ENCODE peak calls at places on chromosomes 3 and 15, in eight cellular contexts. X, F, K, Z, Q, W, V and D are unnamed samples.

GRCh38 chr3:195075941-195076875 is 194.8 kb downstream of the XXYLT1 start:
- DNase-seq in Z (no peak), V (no peak), K (no peak), X (no peak), F (no peak), W (no peak), Q (peak; percentile 41), D (peak; percentile 26)

GRCh38 chr3:186939536-186939935 is 9.2 kb downstream of the ST6GAL1 start:
- DNase-seq in K (no peak), F (no peak), Z (no peak), Q (no peak), V (no peak), W (no peak), X (no peak), D (no peak)

GRCh38 chr3:126924458-126924857 is 58.5 kb upstream of the PLXNA1 start:
- DNase-seq in F (no peak), Z (no peak), K (no peak), V (no peak), Q (no peak), X (no peak), W (no peak), D (no peak)

GRCh38 chr3:149310796-149311534 is 22.5 kb downstream of the TM4SF18 start:
- DNase-seq in Q (no peak), F (no peak), W (peak; percentile 15), Z (no peak), X (no peak), K (no peak), V (peak; percentile 33), D (no peak)

GRCh38 chr3:134059680-134060560 is 30.2 kb upstream of the SLCO2A1 start:
- DNase-seq in X (peak; percentile 37), W (no peak), Q (no peak), K (no peak), Z (peak; percentile 19), V (no peak), F (no peak), D (peak; percentile 25)

GRCh38 chr15:69559440-69560215 is 107.0 kb downstream of the RPLP1 start:
- DNase-seq in V (no peak), W (no peak), X (peak; percentile 14), Q (no peak), F (no peak), K (no peak), Z (no peak), D (peak; percentile 18)

GRCh38 chr3:194300392-194300758 is 50.8 kb downstream of the CPN2 start:
- DNase-seq in K (peak; percentile 54), F (no peak), X (peak; percentile 80), Q (no peak), V (no peak), Z (peak; percentile 39), W (no peak), D (peak; percentile 80)

GRCh38 chr15:34708422-34708821 is 46.4 kb downstream of the GJD2 start:
- DNase-seq in W (no peak), Q (no peak), K (no peak), Z (peak; percentile 66), F (no peak), X (peak; percentile 65), V (peak; percentile 48), D (peak; percentile 68)

GRCh38 chr15:36161781-36162212 is 417.6 kb upstream of the CDIN1 start:
- DNase-seq in W (peak; percentile 23), Q (no peak), F (no peak), Z (no peak), X (peak; percentile 78), K (no peak), V (no peak), D (peak; percentile 63)

GRCh38 chr15:68719676-68720075 is 101.0 kb downstream of the ANP32A start:
- DNase-seq in Z (no peak), F (no peak), K (no peak), X (no peak), V (no peak), W (no peak), Q (no peak), D (no peak)

GRCh38 chr3:72520690-72521308 is 327.4 kb downstream of the SHQ1 start:
- DNase-seq in X (no peak), V (peak; percentile 69), F (no peak), Q (no peak), K (no peak), W (peak; percentile 35), Z (peak; percentile 89), D (peak; percentile 68)

GRCh38 chr3:148077318-148077923 is 620.3 kb upstream of the AGTR1 start:
- DNase-seq in F (no peak), K (no peak), W (no peak), V (peak; percentile 37), X (peak; percentile 54), Z (peak; percentile 28), Q (no peak), D (peak; percentile 48)

GRCh38 chr3:100982710-100983109 is 10.5 kb downstream of the ABI3BP start:
- DNase-seq in F (no peak), V (no peak), K (no peak), X (peak; percentile 59), Z (peak; percentile 58), W (no peak), Q (peak; percentile 48), D (peak; percentile 71)

GRCh38 chr15:99507732-99508571 is 57.8 kb upstream of the MEF2A start:
- DNase-seq in V (peak; percentile 86), X (peak; percentile 87), Z (no peak), Q (no peak), W (no peak), K (no peak), F (no peak), D (peak; percentile 55)

GRCh38 chr15:72118400-72118978 is at the start of gene SENP8:
- DNase-seq in W (no peak), Q (no peak), F (no peak), X (no peak), V (no peak), Z (no peak), K (no peak), D (no peak)

GRCh38 chr15:77984446-77984861 is 93.1 kb downstream of the TBC1D2B start:
- DNase-seq in F (no peak), K (no peak), Q (no peak), W (no peak), X (no peak), V (no peak), Z (no peak), D (no peak)

GRCh38 chr3:17982211-17982880 is 239.9 kb upstream of the TBC1D5 start:
- DNase-seq in V (no peak), W (no peak), X (no peak), Q (no peak), Z (no peak), K (no peak), F (no peak), D (no peak)

GRCh38 chr15:69509131-69509530 is 56.5 kb downstream of the RPLP1 start:
- DNase-seq in F (no peak), W (no peak), Q (no peak), K (no peak), X (no peak), V (no peak), Z (peak; percentile 18), D (no peak)

GRCh38 chr15:78000089-78000926 is 77.2 kb downstream of the TBC1D2B start:
- DNase-seq in W (peak; percentile 66), V (peak; percentile 89), K (peak; percentile 89), F (peak; percentile 85), Q (peak; percentile 93), Z (peak; percentile 39), X (peak; percentile 56), D (peak; percentile 58)

GRCh38 chr3:133504736-133505135 is 68.8 kb upstream of the CDV3 start:
- DNase-seq in V (no peak), W (no peak), Z (no peak), Q (no peak), F (no peak), K (no peak), X (no peak), D (no peak)

GRCh38 chr3:103134023-103134724 is 699.4 kb downstream of the ZPLD1 start:
- DNase-seq in X (no peak), Z (no peak), V (no peak), K (no peak), Q (no peak), W (no peak), F (no peak), D (no peak)

GRCh38 chr3:112459750-112460149 is 39.5 kb downstream of the BTLA start:
- DNase-seq in Q (no peak), F (no peak), K (no peak), X (no peak), V (peak; percentile 89), W (no peak), Z (no peak), D (no peak)

GRCh38 chr3:176767385-176767784 is 429.9 kb downstream of the TBL1XR1 start:
- DNase-seq in K (peak; percentile 74), X (peak; percentile 60), V (no peak), F (no peak), W (peak; percentile 87), Q (no peak), Z (peak; percentile 28), D (peak; percentile 75)

GRCh38 chr15:59549339-59549807 is 62.2 kb upstream of the GCNT3 start:
- DNase-seq in K (no peak), F (no peak), X (no peak), Q (no peak), V (no peak), W (no peak), Z (no peak), D (no peak)

GRCh38 chr3:15601399-15602145 is at the start of the genes BTD and HACL1:
- DNase-seq in Q (peak; percentile 99), K (peak; percentile 98), W (peak; percentile 96), X (peak; percentile 99), F (peak; percentile 100), V (peak; percentile 100), Z (peak; percentile 99), D (peak; percentile 98)
- TF ChIP-seq CTCF in Q (peak; percentile 21), K (no peak), W (peak; percentile 33), X (peak; percentile 28), F (peak; percentile 24), V (peak; percentile 31), Z (peak; percentile 29), D (peak; percentile 14)

GRCh38 chr3:107432646-107433045 is 55.4 kb downstream of the CCDC54 start:
- DNase-seq in Z (no peak), Q (no peak), X (no peak), F (no peak), K (no peak), W (no peak), V (no peak), D (no peak)
- H3K4me3 ChIP-seq in Z (no peak overlapping the region), Q (no peak overlapping the region), X (peak overlapping the region; percentile 63), F (no peak overlapping the region), K (no peak overlapping the region), W (peak overlapping the region; percentile 76), V (no peak overlapping the region), D (peak overlapping the region; percentile 74)

GRCh38 chr3:125141596-125142417 is 70.7 kb downstream of the SLC12A8 start:
- DNase-seq in X (peak; percentile 52), K (no peak), Q (peak; percentile 86), Z (no peak), W (no peak), V (peak; percentile 96), F (peak; percentile 74), D (no peak)
- TF ChIP-seq CTCF in X (no peak), K (no peak), Q (no peak), Z (no peak), W (no peak), V (peak; percentile 52), F (peak; percentile 40), D (peak; percentile 23)

DNA sequence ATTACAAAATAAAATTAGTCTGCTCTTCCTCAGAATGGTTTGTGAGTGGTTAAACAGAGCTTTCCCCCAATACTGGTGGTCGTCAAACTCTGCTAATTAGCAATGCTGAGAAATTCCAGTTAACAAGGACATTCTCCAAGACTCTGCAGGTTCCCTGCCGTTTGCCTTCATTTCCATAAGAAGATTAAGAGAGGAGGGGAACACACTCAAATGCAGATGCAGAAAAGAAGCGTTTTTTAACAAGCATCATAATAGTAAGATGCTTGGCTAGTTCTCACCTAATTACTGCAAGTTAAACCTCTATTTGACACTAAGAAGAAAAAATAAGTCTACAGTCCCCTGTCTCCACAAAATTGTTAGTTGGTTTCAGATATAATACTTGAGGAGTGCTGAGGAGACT is 3.7 kb upstream of the SOX2 start:
- DNase-seq in K (no peak), Q (no peak), Z (no peak), X (no peak), V (no peak), W (no peak), F (no peak), D (no peak)
- H3K4me3 ChIP-seq in K (no peak overlapping the region), Q (no peak overlapping the region), Z (no peak overlapping the region), X (no peak overlapping the region), V (no peak overlapping the region), W (no peak overlapping the region), F (no peak overlapping the region), D (no peak overlapping the region)